ENCODE peak calls at places on chromosomes 7 and 10, in five cellular contexts. One of them, this sample, is unnamed.

GRCh38 chr10:82084904-82085303 is 209.9 kb downstream of the NRG3 start:
- DNase-seq in CD8-positive, alpha-beta T cell: no peak
- DNase-seq in neural crest cell: no peak
- DNase-seq in WERI-Rb-1: no peak
- DNase-seq in coronary artery: no peak
- DNase-seq in this sample: no peak

GRCh38 chr10:88728107-88728763 is 22.2 kb downstream of the LIPK start:
- DNase-seq in CD8-positive, alpha-beta T cell: no peak
- DNase-seq in WERI-Rb-1: peak; percentile 61
- DNase-seq in coronary artery: no peak
- DNase-seq in neural crest cell: peak; percentile 6
- DNase-seq in this sample: no peak

GRCh38 chr7:36422072-36422471 is 32.4 kb downstream of the ANLN start:
- DNase-seq in WERI-Rb-1: no peak
- DNase-seq in neural crest cell: no peak
- DNase-seq in CD8-positive, alpha-beta T cell: no peak
- DNase-seq in coronary artery: no peak
- DNase-seq in this sample: no peak

GRCh38 chr7:128163473-128163872 is 77.6 kb upstream of the LEP start:
- DNase-seq in WERI-Rb-1: no peak
- DNase-seq in neural crest cell: no peak
- DNase-seq in CD8-positive, alpha-beta T cell: no peak
- DNase-seq in coronary artery: no peak
- DNase-seq in this sample: no peak

GRCh38 chr10:6363516-6363915 is 160.8 kb downstream of the PFKFB3 start:
- DNase-seq in CD8-positive, alpha-beta T cell: no peak
- DNase-seq in WERI-Rb-1: no peak
- DNase-seq in neural crest cell: no peak
- DNase-seq in coronary artery: no peak
- DNase-seq in this sample: no peak

GRCh38 chr10:4835494-4835918 is 9.5 kb downstream of the AKR1E2 start:
- DNase-seq in WERI-Rb-1: no peak
- DNase-seq in neural crest cell: no peak
- DNase-seq in coronary artery: no peak
- DNase-seq in CD8-positive, alpha-beta T cell: no peak
- DNase-seq in this sample: no peak

GRCh38 chr7:34133356-34133982 is 228.1 kb downstream of the BMPER start:
- DNase-seq in CD8-positive, alpha-beta T cell: no peak
- DNase-seq in neural crest cell: no peak
- DNase-seq in coronary artery: no peak
- DNase-seq in WERI-Rb-1: peak; percentile 24
- DNase-seq in this sample: no peak

GRCh38 chr10:32960022-32960421 is 2.0 kb upstream of the ITGB1 start:
- DNase-seq in coronary artery: no peak
- DNase-seq in WERI-Rb-1: no peak
- DNase-seq in CD8-positive, alpha-beta T cell: no peak
- DNase-seq in neural crest cell: no peak
- DNase-seq in this sample: no peak

GRCh38 chr10:106560925-106561640 is 603.4 kb downstream of the SORCS1 start:
- DNase-seq in neural crest cell: no peak
- DNase-seq in coronary artery: no peak
- DNase-seq in CD8-positive, alpha-beta T cell: no peak
- DNase-seq in WERI-Rb-1: no peak
- DNase-seq in this sample: no peak

GRCh38 chr10:24874133-24874532 is 78.3 kb downstream of the PRTFDC1 start:
- DNase-seq in WERI-Rb-1: no peak
- DNase-seq in CD8-positive, alpha-beta T cell: no peak
- DNase-seq in neural crest cell: no peak
- DNase-seq in coronary artery: no peak
- DNase-seq in this sample: no peak

GRCh38 chr10:131017566-131018285 is 293.8 kb downstream of the TCERG1L start:
- DNase-seq in coronary artery: no peak
- DNase-seq in WERI-Rb-1: no peak
- DNase-seq in CD8-positive, alpha-beta T cell: no peak
- DNase-seq in neural crest cell: no peak
- DNase-seq in this sample: no peak

GRCh38 chr10:106795619-106796018 is 368.9 kb downstream of the SORCS1 start:
- DNase-seq in coronary artery: no peak
- DNase-seq in WERI-Rb-1: peak; percentile 58
- DNase-seq in neural crest cell: peak; percentile 32
- DNase-seq in CD8-positive, alpha-beta T cell: peak; percentile 12
- DNase-seq in this sample: no peak

GRCh38 chr10:33822774-33823173 is 488.3 kb upstream of the NRP1 start:
- DNase-seq in WERI-Rb-1: no peak
- DNase-seq in CD8-positive, alpha-beta T cell: no peak
- DNase-seq in coronary artery: no peak
- DNase-seq in neural crest cell: no peak
- DNase-seq in this sample: no peak

GRCh38 chr7:155731375-155731774 is 80.9 kb downstream of the SHH start:
- DNase-seq in neural crest cell: no peak
- DNase-seq in WERI-Rb-1: no peak
- DNase-seq in CD8-positive, alpha-beta T cell: no peak
- DNase-seq in coronary artery: no peak
- DNase-seq in this sample: no peak

GRCh38 chr7:40463449-40463848 is 328.6 kb downstream of the SUGCT start:
- DNase-seq in coronary artery: no peak
- DNase-seq in CD8-positive, alpha-beta T cell: no peak
- DNase-seq in neural crest cell: no peak
- DNase-seq in WERI-Rb-1: no peak
- DNase-seq in this sample: no peak

GRCh38 chr10:130862626-130863025 is 448.9 kb downstream of the TCERG1L start:
- DNase-seq in CD8-positive, alpha-beta T cell: no peak
- DNase-seq in neural crest cell: no peak
- DNase-seq in WERI-Rb-1: no peak
- DNase-seq in coronary artery: no peak
- DNase-seq in this sample: no peak

GRCh38 chr7:75638607-75639070 is 100.1 kb downstream of the HIP1 start:
- DNase-seq in WERI-Rb-1: peak; percentile 51
- DNase-seq in CD8-positive, alpha-beta T cell: no peak
- DNase-seq in neural crest cell: peak; percentile 51
- DNase-seq in coronary artery: peak; percentile 81
- DNase-seq in this sample: peak; percentile 72

GRCh38 chr7:50687575-50688261 is 95.0 kb downstream of the GRB10 start:
- DNase-seq in coronary artery: no peak
- DNase-seq in CD8-positive, alpha-beta T cell: no peak
- DNase-seq in WERI-Rb-1: no peak
- DNase-seq in neural crest cell: no peak
- DNase-seq in this sample: no peak

GRCh38 chr7:5452937-5453540 is 29.4 kb upstream of the TNRC18 start:
- DNase-seq in WERI-Rb-1: peak; percentile 94
- DNase-seq in neural crest cell: no peak
- DNase-seq in coronary artery: no peak
- DNase-seq in CD8-positive, alpha-beta T cell: no peak
- DNase-seq in this sample: no peak

GRCh38 chr10:79070091-79070610 is 1.4 kb downstream of the ZMIZ1 start:
- DNase-seq in coronary artery: peak; percentile 82
- DNase-seq in WERI-Rb-1: no peak
- DNase-seq in neural crest cell: peak; percentile 20
- DNase-seq in CD8-positive, alpha-beta T cell: no peak
- DNase-seq in this sample: no peak

GRCh38 chr7:27765856-27766255 is 25.9 kb downstream of the TAX1BP1 start:
- DNase-seq in coronary artery: no peak
- DNase-seq in WERI-Rb-1: no peak
- DNase-seq in neural crest cell: no peak
- DNase-seq in CD8-positive, alpha-beta T cell: no peak
- DNase-seq in this sample: no peak

GRCh38 chr7:68421712-68422111 is 1176.6 kb upstream of the AUTS2 start:
- DNase-seq in neural crest cell: no peak
- DNase-seq in coronary artery: no peak
- DNase-seq in CD8-positive, alpha-beta T cell: no peak
- DNase-seq in WERI-Rb-1: no peak
- DNase-seq in this sample: no peak

GRCh38 chr10:79237801-79238520 is 109.3 kb upstream of the PPIF start:
- DNase-seq in neural crest cell: no peak
- DNase-seq in CD8-positive, alpha-beta T cell: no peak
- DNase-seq in coronary artery: no peak
- DNase-seq in WERI-Rb-1: no peak
- DNase-seq in this sample: no peak

GRCh38 chr10:121519411-121519810 is 78.8 kb downstream of the FGFR2 start:
- DNase-seq in neural crest cell: no peak
- DNase-seq in coronary artery: no peak
- DNase-seq in WERI-Rb-1: no peak
- DNase-seq in CD8-positive, alpha-beta T cell: no peak
- DNase-seq in this sample: no peak

GRCh38 chr10:70098271-70098670 is 34.4 kb downstream of the AIFM2 start:
- DNase-seq in WERI-Rb-1: no peak
- DNase-seq in coronary artery: no peak
- DNase-seq in CD8-positive, alpha-beta T cell: no peak
- DNase-seq in neural crest cell: no peak
- DNase-seq in this sample: no peak

DNA sequence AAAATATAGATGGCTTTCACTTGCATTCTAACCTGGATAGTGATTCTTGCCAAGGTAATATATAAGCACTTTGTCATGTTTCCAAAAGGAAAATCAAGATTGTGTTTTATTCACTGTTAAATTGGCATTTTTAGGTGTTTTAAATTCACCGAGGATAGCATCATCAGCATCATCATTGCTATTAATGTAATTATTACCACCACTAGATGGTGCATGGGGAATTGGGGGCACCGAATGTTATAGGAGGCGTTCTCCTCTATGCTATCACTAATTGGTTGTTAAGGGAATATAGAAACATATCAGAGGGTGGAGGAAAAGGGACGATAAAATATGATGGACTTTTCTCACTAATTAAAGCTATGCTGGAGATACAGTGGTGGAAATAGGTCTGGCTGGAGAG is 95.5 kb downstream of the CELF2 start:
- DNase-seq in WERI-Rb-1: no peak
- DNase-seq in neural crest cell: no peak
- DNase-seq in coronary artery: no peak
- DNase-seq in CD8-positive, alpha-beta T cell: peak; percentile 34
- DNase-seq in this sample: no peak
- TF ChIP-seq CTCF in WERI-Rb-1: no peak
- TF ChIP-seq CTCF in neural crest cell: peak; percentile 32
- TF ChIP-seq CTCF in coronary artery: no peak
- TF ChIP-seq CTCF in CD8-positive, alpha-beta T cell: peak; percentile 88
- TF ChIP-seq CTCF in this sample: peak; percentile 50

GRCh38 chr7:9600974-9601373 is 1167.6 kb downstream of the NXPH1 start:
- DNase-seq in WERI-Rb-1: peak; percentile 63
- DNase-seq in coronary artery: no peak
- DNase-seq in neural crest cell: no peak
- DNase-seq in CD8-positive, alpha-beta T cell: no peak
- DNase-seq in this sample: no peak
- TF ChIP-seq CTCF in WERI-Rb-1: peak; percentile 58
- TF ChIP-seq CTCF in coronary artery: no peak
- TF ChIP-seq CTCF in neural crest cell: peak; percentile 47
- TF ChIP-seq CTCF in CD8-positive, alpha-beta T cell: no peak
- TF ChIP-seq CTCF in this sample: peak; percentile 60

DNA sequence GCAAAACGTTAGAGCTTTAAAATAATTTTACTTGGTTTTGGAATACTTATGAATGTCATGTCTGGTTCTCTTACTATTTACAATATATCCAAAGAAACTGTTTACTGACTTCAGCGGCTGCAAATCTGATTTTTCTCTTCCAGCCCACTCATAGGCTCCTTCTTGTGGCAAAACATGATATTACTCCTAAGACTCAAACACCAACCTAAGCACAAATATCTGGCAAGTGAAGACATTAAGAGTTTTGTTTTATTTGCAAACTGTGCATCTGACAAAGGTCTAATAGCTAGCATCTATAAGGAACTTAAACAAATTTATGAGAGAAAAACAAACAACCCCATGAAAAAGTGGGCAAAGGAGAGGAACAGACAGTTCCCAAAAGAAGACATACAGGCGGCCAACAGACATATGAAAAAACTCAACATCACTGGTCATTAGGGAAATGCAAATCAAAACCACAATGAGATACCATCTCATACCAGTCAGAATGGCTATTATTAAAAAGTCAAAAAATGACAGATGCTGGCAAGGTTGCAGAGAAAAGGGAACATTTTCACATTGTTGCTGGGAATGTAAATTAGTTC is 20.3 kb upstream of the GJC3 start:
- DNase-seq in WERI-Rb-1: no peak
- DNase-seq in coronary artery: no peak
- DNase-seq in neural crest cell: no peak
- DNase-seq in CD8-positive, alpha-beta T cell: no peak
- DNase-seq in this sample: no peak
- TF ChIP-seq CTCF in WERI-Rb-1: peak; percentile 35
- TF ChIP-seq CTCF in coronary artery: no peak
- TF ChIP-seq CTCF in neural crest cell: peak; percentile 49
- TF ChIP-seq CTCF in CD8-positive, alpha-beta T cell: no peak
- TF ChIP-seq CTCF in this sample: peak; percentile 60

DNA sequence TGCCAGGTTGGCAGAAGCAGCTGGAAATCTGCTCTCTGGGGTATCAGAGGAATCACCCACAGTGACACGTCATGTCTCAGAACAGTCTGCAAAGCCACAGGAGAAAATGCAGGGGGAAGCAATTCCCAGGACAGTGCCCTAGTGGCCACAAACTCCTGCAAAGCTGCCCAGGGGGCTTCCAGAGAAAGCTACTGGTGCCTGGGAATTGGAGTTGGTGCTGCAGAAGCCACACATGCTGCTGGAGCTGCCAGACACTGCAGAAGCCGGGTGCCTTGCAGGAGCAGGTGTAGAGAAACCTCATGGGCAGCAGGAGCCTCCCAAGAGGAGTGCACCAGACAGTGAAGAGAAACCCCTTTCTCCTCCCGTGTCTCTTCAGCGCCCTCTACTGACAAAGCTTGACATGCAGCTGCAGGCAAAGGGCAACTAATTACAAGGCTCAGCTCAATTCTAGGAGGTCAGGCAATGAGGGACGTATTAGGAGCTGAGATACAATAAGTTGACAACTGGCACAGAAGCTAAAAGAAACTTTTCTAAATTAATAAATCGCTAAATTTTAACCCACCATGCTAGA is 30.2 kb upstream of the NUB1 start:
- DNase-seq in coronary artery: no peak
- DNase-seq in neural crest cell: no peak
- DNase-seq in CD8-positive, alpha-beta T cell: no peak
- DNase-seq in WERI-Rb-1: peak; percentile 46
- DNase-seq in this sample: no peak
- TF ChIP-seq CTCF in coronary artery: no peak
- TF ChIP-seq CTCF in neural crest cell: peak; percentile 30
- TF ChIP-seq CTCF in CD8-positive, alpha-beta T cell: no peak
- TF ChIP-seq CTCF in WERI-Rb-1: peak; percentile 53
- TF ChIP-seq CTCF in this sample: peak; percentile 45